ENCODE peak calls at places on chromosomes 7 and 10, in seven cellular contexts. One of them, this sample, is unnamed.

GRCh38 chr10:33129181-33129928 is 171.3 kb upstream of the ITGB1 start:
- DNase-seq in lower leg skin: no peak
- DNase-seq in heart left ventricle: peak
- DNase-seq in ovary: no peak
- DNase-seq in H54: peak
- DNase-seq in thyroid gland: no peak
- DNase-seq in stomach: no peak
- DNase-seq in this sample: no peak

GRCh38 chr10:97889461-97890265 is 40.0 kb downstream of the GOLGA7B start:
- DNase-seq in lower leg skin: peak
- DNase-seq in heart left ventricle: no peak
- DNase-seq in ovary: no peak
- DNase-seq in H54: peak
- DNase-seq in thyroid gland: peak
- DNase-seq in stomach: no peak
- DNase-seq in this sample: no peak

GRCh38 chr10:102723989-102724388 is 9.6 kb downstream of the SFXN2 start:
- DNase-seq in lower leg skin: no peak
- DNase-seq in heart left ventricle: no peak
- DNase-seq in ovary: no peak
- DNase-seq in H54: no peak
- DNase-seq in thyroid gland: no peak
- DNase-seq in stomach: no peak
- DNase-seq in this sample: no peak

GRCh38 chr7:12296051-12296570 is 85.0 kb downstream of the TMEM106B start:
- DNase-seq in lower leg skin: no peak
- DNase-seq in heart left ventricle: no peak
- DNase-seq in ovary: no peak
- DNase-seq in H54: no peak
- DNase-seq in thyroid gland: no peak
- DNase-seq in stomach: no peak
- DNase-seq in this sample: no peak

GRCh38 chr10:10315989-10316388 is 701.7 kb upstream of the CELF2 start:
- DNase-seq in lower leg skin: no peak
- DNase-seq in heart left ventricle: no peak
- DNase-seq in ovary: no peak
- DNase-seq in H54: no peak
- DNase-seq in thyroid gland: no peak
- DNase-seq in stomach: no peak
- DNase-seq in this sample: no peak

GRCh38 chr7:94160719-94161435 is 156.7 kb upstream of the BET1 start:
- DNase-seq in lower leg skin: no peak
- DNase-seq in heart left ventricle: no peak
- DNase-seq in ovary: no peak
- DNase-seq in H54: no peak
- DNase-seq in thyroid gland: no peak
- DNase-seq in stomach: no peak
- DNase-seq in this sample: no peak

GRCh38 chr7:133436014-133436428 is 183.1 kb downstream of the EXOC4 start:
- DNase-seq in lower leg skin: no peak
- DNase-seq in heart left ventricle: no peak
- DNase-seq in ovary: no peak
- DNase-seq in H54: no peak
- DNase-seq in thyroid gland: peak
- DNase-seq in stomach: no peak
- DNase-seq in this sample: no peak

GRCh38 chr10:123997486-123998196 is 95.8 kb downstream of the CHST15 start:
- DNase-seq in lower leg skin: no peak
- DNase-seq in heart left ventricle: peak
- DNase-seq in ovary: peak
- DNase-seq in H54: peak
- DNase-seq in thyroid gland: no peak
- DNase-seq in stomach: no peak
- DNase-seq in this sample: peak

GRCh38 chr7:156088115-156088514 is 275.9 kb upstream of the SHH start:
- DNase-seq in lower leg skin: no peak
- DNase-seq in heart left ventricle: no peak
- DNase-seq in ovary: no peak
- DNase-seq in H54: no peak
- DNase-seq in thyroid gland: no peak
- DNase-seq in stomach: no peak
- DNase-seq in this sample: no peak

GRCh38 chr10:89142562-89142961 is 64.6 kb downstream of the CH25H start:
- DNase-seq in lower leg skin: no peak
- DNase-seq in heart left ventricle: no peak
- DNase-seq in ovary: no peak
- DNase-seq in H54: no peak
- DNase-seq in thyroid gland: no peak
- DNase-seq in stomach: no peak
- DNase-seq in this sample: no peak

DNA sequence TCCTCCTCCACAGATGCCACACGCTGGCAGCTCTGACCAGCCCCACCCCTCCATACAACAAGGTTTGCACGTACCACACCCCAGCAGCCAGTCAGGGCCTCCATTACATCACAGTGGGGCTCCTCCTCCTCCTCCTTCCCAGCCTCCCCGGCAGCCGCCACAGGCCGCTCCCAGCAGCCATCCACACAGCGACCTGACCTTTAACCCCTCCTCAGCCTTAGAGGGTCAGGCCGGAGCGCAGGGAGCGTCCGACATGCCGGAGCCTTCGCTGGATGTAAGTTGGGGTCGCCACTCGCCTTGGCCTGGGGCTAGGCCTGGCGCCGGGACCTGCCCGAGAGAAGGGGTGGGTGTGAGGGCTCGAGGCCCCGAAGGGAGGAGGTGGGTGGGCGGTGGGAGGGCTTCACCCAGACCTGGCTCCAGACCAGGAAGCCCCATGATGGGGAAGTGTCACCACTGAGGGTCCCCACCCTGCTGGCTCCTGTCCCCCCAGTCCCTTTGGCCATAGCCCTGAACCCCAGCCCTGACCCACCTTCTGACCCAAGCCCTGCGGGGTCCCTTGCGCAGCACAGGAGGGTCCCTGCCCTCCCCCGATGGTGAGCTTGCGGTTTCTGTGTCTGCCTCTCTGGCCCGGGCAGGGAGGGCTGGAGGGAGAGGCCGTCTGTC is 36.2 kb upstream of the PPIF start:
- DNase-seq in lower leg skin: no peak
- DNase-seq in heart left ventricle: peak
- DNase-seq in ovary: no peak
- DNase-seq in H54: no peak
- DNase-seq in thyroid gland: no peak
- DNase-seq in stomach: peak
- DNase-seq in this sample: no peak
- TF ChIP-seq POLR2A in lower leg skin: no peak
- TF ChIP-seq POLR2A in heart left ventricle: no peak
- TF ChIP-seq POLR2A in ovary: no peak
- TF ChIP-seq POLR2A in H54: no peak
- TF ChIP-seq POLR2A in thyroid gland: no peak
- TF ChIP-seq POLR2A in stomach: no peak
- TF ChIP-seq POLR2A in this sample: no peak

GRCh38 chr10:119118231-119118630 is 14.3 kb downstream of the DENND10 start:
- DNase-seq in lower leg skin: no peak
- DNase-seq in heart left ventricle: no peak
- DNase-seq in ovary: no peak
- DNase-seq in H54: no peak
- DNase-seq in thyroid gland: no peak
- DNase-seq in stomach: no peak
- DNase-seq in this sample: no peak

GRCh38 chr10:119115921-119116320 is 12.0 kb downstream of the DENND10 start:
- DNase-seq in lower leg skin: no peak
- DNase-seq in heart left ventricle: no peak
- DNase-seq in ovary: no peak
- DNase-seq in H54: no peak
- DNase-seq in thyroid gland: no peak
- DNase-seq in stomach: no peak
- DNase-seq in this sample: no peak

GRCh38 chr10:119111968-119112515 is 8.1 kb downstream of the DENND10 start:
- DNase-seq in lower leg skin: no peak
- DNase-seq in heart left ventricle: no peak
- DNase-seq in ovary: no peak
- DNase-seq in H54: no peak
- DNase-seq in thyroid gland: no peak
- DNase-seq in stomach: no peak
- DNase-seq in this sample: no peak

GRCh38 chr10:119116326-119116951 is 12.5 kb downstream of the DENND10 start:
- DNase-seq in lower leg skin: no peak
- DNase-seq in heart left ventricle: no peak
- DNase-seq in ovary: no peak
- DNase-seq in H54: no peak
- DNase-seq in thyroid gland: no peak
- DNase-seq in stomach: no peak
- DNase-seq in this sample: no peak

DNA sequence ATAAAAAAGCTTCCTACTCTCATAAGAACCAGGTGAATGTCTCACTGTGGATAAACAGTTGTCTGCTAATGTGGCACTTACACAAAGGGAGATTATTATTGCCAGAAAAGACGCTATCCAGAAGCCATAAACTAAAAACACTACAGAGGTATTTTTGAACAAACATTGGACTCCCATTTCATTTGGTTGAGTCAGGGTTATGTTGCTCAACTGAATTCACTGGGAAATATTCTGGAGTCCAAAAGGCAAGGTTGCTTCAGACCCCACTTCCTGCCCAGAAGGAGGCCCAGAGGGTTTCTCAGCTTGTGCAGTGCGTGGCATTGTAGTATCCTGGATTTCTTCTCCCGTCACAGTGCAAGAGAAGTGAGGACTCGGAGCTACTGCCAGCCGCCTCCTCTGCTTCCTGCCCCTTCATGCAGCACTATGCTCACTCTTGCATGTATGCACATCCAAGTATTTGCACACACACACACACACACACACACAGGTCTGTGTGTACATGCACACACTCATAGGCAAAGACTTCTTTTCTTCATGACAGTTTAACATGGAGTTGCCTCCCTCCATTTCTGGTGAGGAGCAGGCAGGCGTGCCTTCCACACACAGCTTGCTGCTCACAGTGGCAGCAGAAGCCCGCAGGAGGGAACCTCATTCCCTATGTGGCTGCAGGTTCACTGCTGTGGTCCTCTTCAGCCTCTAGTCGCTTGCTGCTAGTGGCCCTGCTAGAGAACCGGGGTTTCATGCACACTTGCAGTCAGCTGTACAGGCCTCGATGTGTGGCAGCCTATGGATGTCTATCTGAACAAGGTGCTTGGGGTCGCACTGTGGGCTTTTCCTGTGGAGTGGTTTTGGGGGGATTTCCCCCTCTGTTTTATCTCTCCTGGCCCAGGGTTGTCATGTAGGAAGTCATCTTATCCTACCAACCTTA is 10.2 kb downstream of the DENND10 start:
- DNase-seq in lower leg skin: no peak
- DNase-seq in heart left ventricle: no peak
- DNase-seq in ovary: no peak
- DNase-seq in H54: peak
- DNase-seq in thyroid gland: no peak
- DNase-seq in stomach: no peak
- DNase-seq in this sample: no peak
- TF ChIP-seq POLR2A in lower leg skin: no peak
- TF ChIP-seq POLR2A in heart left ventricle: no peak
- TF ChIP-seq POLR2A in ovary: no peak
- TF ChIP-seq POLR2A in H54: no peak
- TF ChIP-seq POLR2A in thyroid gland: no peak
- TF ChIP-seq POLR2A in stomach: no peak
- TF ChIP-seq POLR2A in this sample: no peak

DNA sequence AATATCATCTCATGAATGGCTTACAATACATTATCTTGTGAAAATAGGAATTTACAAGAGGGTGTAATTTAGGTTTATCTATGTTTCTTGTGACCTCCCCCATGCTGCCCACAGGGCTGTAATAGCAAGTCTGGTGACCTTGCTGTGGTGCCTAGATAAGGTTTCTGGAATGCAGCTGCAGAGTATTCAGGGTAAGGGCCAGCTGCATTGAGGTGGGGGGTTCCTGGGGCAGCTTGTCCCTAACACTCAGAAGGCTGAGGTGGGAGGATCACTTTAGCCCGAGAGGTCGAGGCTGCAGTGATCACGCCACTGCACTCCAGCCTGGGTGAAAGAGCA is 5.3 kb upstream of the DHTKD1 start:
- DNase-seq in lower leg skin: no peak
- DNase-seq in heart left ventricle: no peak
- DNase-seq in ovary: no peak
- DNase-seq in H54: no peak
- DNase-seq in thyroid gland: no peak
- DNase-seq in stomach: no peak
- DNase-seq in this sample: no peak
- TF ChIP-seq POLR2A in lower leg skin: no peak
- TF ChIP-seq POLR2A in heart left ventricle: no peak
- TF ChIP-seq POLR2A in ovary: no peak
- TF ChIP-seq POLR2A in H54: no peak
- TF ChIP-seq POLR2A in thyroid gland: no peak
- TF ChIP-seq POLR2A in stomach: no peak
- TF ChIP-seq POLR2A in this sample: no peak

GRCh38 chr7:56083150-56083785 is 9.5 kb downstream of the PHKG1 start:
- DNase-seq in lower leg skin: no peak
- DNase-seq in heart left ventricle: peak
- DNase-seq in ovary: peak
- DNase-seq in H54: no peak
- DNase-seq in thyroid gland: peak
- DNase-seq in stomach: no peak
- DNase-seq in this sample: no peak

GRCh38 chr7:56077681-56078080 is 13.6 kb downstream of the SUMF2 start:
- DNase-seq in lower leg skin: no peak
- DNase-seq in heart left ventricle: no peak
- DNase-seq in ovary: peak
- DNase-seq in H54: no peak
- DNase-seq in thyroid gland: no peak
- DNase-seq in stomach: no peak
- DNase-seq in this sample: no peak

GRCh38 chr7:56079450-56080185 is 13.1 kb downstream of the PHKG1 start:
- DNase-seq in lower leg skin: peak
- DNase-seq in heart left ventricle: peak
- DNase-seq in ovary: peak
- DNase-seq in H54: no peak
- DNase-seq in thyroid gland: peak
- DNase-seq in stomach: peak
- DNase-seq in this sample: no peak

GRCh38 chr7:56078196-56078595 is 14.1 kb downstream of the SUMF2 start:
- DNase-seq in lower leg skin: no peak
- DNase-seq in heart left ventricle: no peak
- DNase-seq in ovary: peak
- DNase-seq in H54: no peak
- DNase-seq in thyroid gland: no peak
- DNase-seq in stomach: no peak
- DNase-seq in this sample: no peak

DNA sequence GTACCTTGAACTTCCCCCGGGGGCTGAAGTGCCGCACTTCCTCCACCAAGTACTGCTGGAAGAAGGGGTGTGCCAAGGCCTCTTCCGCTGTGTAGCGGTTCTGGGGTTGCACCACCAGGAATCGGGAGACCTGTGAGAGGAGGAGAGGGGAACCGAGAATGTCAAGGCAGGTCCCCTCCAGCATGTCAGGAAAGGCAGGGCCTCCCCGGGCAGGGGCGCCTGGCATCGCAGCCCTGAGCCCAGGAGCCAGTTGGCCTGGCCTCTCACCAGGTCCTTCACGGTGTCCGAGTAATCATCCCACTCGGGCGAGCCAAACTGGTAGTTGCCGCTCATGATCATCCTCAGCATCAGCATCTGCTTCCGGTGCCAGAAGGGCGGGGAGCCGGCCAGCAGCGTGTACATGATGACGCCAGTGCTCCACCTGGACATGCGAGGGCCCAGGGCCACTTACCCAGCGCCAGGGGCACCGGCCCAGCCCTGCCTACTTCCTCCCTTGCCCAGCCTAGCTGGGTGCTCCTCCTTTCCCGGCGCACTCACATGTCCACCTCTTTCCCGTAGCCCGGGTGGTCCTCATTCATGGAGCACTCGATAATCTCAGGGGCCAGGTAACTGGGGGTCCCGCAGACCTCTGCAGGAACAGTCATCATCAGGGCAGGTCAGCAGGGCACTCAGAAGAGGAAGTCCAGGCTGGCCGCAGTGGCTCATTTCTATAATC is 11.0 kb downstream of the PHKG1 start:
- DNase-seq in lower leg skin: no peak
- DNase-seq in heart left ventricle: no peak
- DNase-seq in ovary: no peak
- DNase-seq in H54: no peak
- DNase-seq in thyroid gland: no peak
- DNase-seq in stomach: no peak
- DNase-seq in this sample: no peak
- TF ChIP-seq POLR2A in lower leg skin: no peak
- TF ChIP-seq POLR2A in heart left ventricle: no peak
- TF ChIP-seq POLR2A in ovary: no peak
- TF ChIP-seq POLR2A in H54: no peak
- TF ChIP-seq POLR2A in thyroid gland: no peak
- TF ChIP-seq POLR2A in stomach: no peak
- TF ChIP-seq POLR2A in this sample: no peak

This sample was measured in GM12891.